ENCODE peak calls at places on chromosomes 3 and 15, in five cellular contexts. G is trophoblast cell, N is H9, F is H1, P is mesenchymal stem cell. E is an unnamed sample.

GRCh38 chr15:68503791-68504720 is 72.1 kb upstream of the ITGA11 start:
- DNase-seq in F (peak; percentile 41), N (peak; percentile 25), P (peak; percentile 29), G (no peak), E (no peak)

GRCh38 chr3:161545823-161546222 is 49.2 kb downstream of the OTOL1 start:
- DNase-seq in G (no peak), P (no peak), F (no peak), N (no peak), E (no peak)

GRCh38 chr15:48040166-48040817 is 80.5 kb upstream of the SLC24A5 start:
- DNase-seq in F (no peak), N (no peak), P (peak; percentile 61), G (peak; percentile 34), E (no peak)

GRCh38 chr3:112358311-112358780 is 25.4 kb downstream of the CD200 start:
- DNase-seq in N (no peak), P (no peak), F (no peak), G (peak; percentile 46), E (no peak)

GRCh38 chr3:50230833-50231125 is 5.2 kb upstream of the GNAI2 start:
- DNase-seq in P (no peak), N (no peak), F (no peak), G (no peak), E (no peak)

GRCh38 chr3:38348903-38349302 is 2.3 kb downstream of the XYLB start:
- DNase-seq in N (no peak), G (peak; percentile 25), F (peak; percentile 2), P (peak; percentile 46), E (no peak)

GRCh38 chr15:61794881-61795280 is 265.4 kb downstream of the VPS13C start:
- DNase-seq in F (no peak), P (no peak), G (no peak), N (no peak), E (no peak)

GRCh38 chr15:70632079-70632850 is 131.1 kb downstream of the UACA start:
- DNase-seq in N (no peak), F (no peak), P (no peak), G (no peak), E (no peak)

GRCh38 chr3:162096874-162097273 is 600.3 kb downstream of the OTOL1 start:
- DNase-seq in P (no peak), N (no peak), G (no peak), F (no peak), E (no peak)

GRCh38 chr3:125067225-125067624 is 11.4 kb upstream of the HEG1 start:
- DNase-seq in G (peak; percentile 92), F (no peak), N (peak; percentile 15), P (no peak), E (no peak)

GRCh38 chr3:31968927-31969418 is 12.1 kb downstream of the OSBPL10 start:
- DNase-seq in P (peak; percentile 90), G (peak; percentile 58), N (no peak), F (no peak), E (peak; percentile 30)

GRCh38 chr3:122564155-122564912 is at the start of the genes DTX3L and PARP9:
- DNase-seq in N (peak; percentile 69), F (peak; percentile 79), P (peak; percentile 88), G (peak; percentile 84), E (peak; percentile 37)

GRCh38 chr3:195012100-195012499 is 258.9 kb downstream of the XXYLT1 start:
- DNase-seq in G (peak; percentile 57), P (no peak), N (no peak), F (no peak), E (no peak)

GRCh38 chr15:67548862-67549651 is 6.6 kb downstream of the MAP2K5 start:
- DNase-seq in N (peak; percentile 81), G (no peak), P (peak; percentile 24), F (peak; percentile 72), E (peak; percentile 63)

GRCh38 chr3:21672303-21672702 is 78.7 kb downstream of the ZNF385D start:
- DNase-seq in G (no peak), P (peak; percentile 58), N (no peak), F (no peak), E (no peak)

GRCh38 chr15:28273468-28273867 is 48.5 kb downstream of the HERC2 start:
- DNase-seq in G (no peak), P (peak; percentile 45), F (no peak), N (peak; percentile 44), E (peak; percentile 9)

GRCh38 chr15:76898102-76898501 is 7.0 kb downstream of the SCAPER start:
- DNase-seq in G (peak; percentile 96), F (no peak), N (no peak), P (no peak), E (no peak)

GRCh38 chr3:172341482-172342059 is 106.7 kb downstream of the GHSR start:
- DNase-seq in G (peak; percentile 92), F (no peak), P (peak; percentile 74), N (no peak), E (peak; percentile 29)

GRCh38 chr15:28944286-28944685 is 58.5 kb downstream of the APBA2 start:
- DNase-seq in N (peak; percentile 3), G (no peak), F (no peak), P (no peak), E (no peak)

GRCh38 chr15:88890495-88890894 is 4.8 kb downstream of the HAPLN3 start:
- DNase-seq in F (no peak), N (no peak), G (no peak), P (no peak), E (no peak)

GRCh38 chr15:57667171-57667924 is 39.2 kb upstream of the POLR2M start:
- DNase-seq in N (no peak), P (peak; percentile 70), F (no peak), G (peak; percentile 78), E (no peak)

GRCh38 chr3:71602256-71602655 is 18.7 kb upstream of the FOXP1 start:
- DNase-seq in P (no peak), G (no peak), F (no peak), N (no peak), E (no peak)

GRCh38 chr15:34336947-34337556 is 529 bp downstream of the SLC12A6 start:
- DNase-seq in P (no peak), G (no peak), N (no peak), F (no peak), E (no peak)

GRCh38 chr3:61841111-61841845 is 279.9 kb downstream of the PTPRG start:
- DNase-seq in P (peak; percentile 6), G (no peak), F (no peak), N (no peak), E (no peak)

GRCh38 chr15:79115461-79115860 is 24.9 kb upstream of the RASGRF1 start:
- DNase-seq in P (no peak), G (no peak), F (no peak), N (peak; percentile 6), E (no peak)

GRCh38 chr3:108118038-108118727 is 27.4 kb upstream of the CD47 start:
- DNase-seq in P (no peak), F (no peak), G (no peak), N (no peak), E (no peak)

GRCh38 chr15:65097651-65098263 is 17.2 kb downstream of the UBAP1L start:
- DNase-seq in F (no peak), P (no peak), N (no peak), G (no peak), E (no peak)

GRCh38 chr3:76245073-76245472 is 459.7 kb upstream of the ZNF717 start:
- DNase-seq in P (no peak), F (no peak), G (no peak), N (no peak), E (no peak)

GRCh38 chr3:192888121-192888520 is 29.5 kb downstream of the MB21D2 start:
- DNase-seq in G (no peak), N (no peak), P (no peak), F (no peak), E (no peak)
- H4K91ac ChIP-seq in G (peak overlapping the region; percentile 81), N (no peak overlapping the region), P (no peak overlapping the region), F (no peak overlapping the region), E (no peak overlapping the region)

DNA sequence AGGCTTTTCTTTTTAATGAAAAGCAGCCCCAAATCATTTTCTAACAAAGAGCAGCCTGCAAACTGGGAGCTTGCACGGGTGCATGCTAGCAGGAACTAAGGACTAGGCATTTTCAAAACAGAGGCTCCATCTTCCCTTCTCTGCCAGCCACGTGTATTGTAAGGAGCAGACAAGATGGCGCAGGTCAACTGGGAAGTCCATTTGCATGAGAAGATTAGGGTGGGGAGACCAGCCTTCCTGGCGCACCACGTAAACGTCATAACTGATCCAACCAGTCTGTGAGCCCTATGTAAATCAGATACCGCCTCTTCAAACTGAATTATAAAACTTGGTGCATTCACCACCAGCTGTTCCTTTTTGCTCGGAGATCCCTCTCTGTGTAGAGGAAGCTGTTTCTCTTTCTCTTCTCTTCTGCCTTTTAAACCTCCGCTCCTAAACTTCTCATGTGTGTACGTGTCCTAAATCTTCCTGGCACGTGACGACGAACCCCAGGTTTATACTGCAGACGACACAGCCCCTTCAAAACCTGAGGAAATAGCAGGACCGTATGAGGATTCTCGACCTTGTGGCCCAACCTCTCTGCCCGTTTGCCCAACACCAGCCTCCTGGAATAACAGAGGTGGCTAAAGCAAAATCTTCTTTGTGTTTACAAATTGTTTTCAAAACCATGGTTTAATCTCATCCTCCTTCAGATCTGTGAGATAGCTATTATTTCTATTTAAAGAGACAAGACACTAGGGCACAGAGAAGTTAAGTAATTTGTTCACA is 26.4 kb upstream of the SLC30A4 start:
- DNase-seq in P (no peak), N (peak; percentile 39), G (peak; percentile 46), F (no peak), E (no peak)
- H2BK12ac ChIP-seq in P (no peak overlapping the region), N (no peak overlapping the region), G (no peak overlapping the region), F (no peak overlapping the region), E (no peak overlapping the region)

DNA sequence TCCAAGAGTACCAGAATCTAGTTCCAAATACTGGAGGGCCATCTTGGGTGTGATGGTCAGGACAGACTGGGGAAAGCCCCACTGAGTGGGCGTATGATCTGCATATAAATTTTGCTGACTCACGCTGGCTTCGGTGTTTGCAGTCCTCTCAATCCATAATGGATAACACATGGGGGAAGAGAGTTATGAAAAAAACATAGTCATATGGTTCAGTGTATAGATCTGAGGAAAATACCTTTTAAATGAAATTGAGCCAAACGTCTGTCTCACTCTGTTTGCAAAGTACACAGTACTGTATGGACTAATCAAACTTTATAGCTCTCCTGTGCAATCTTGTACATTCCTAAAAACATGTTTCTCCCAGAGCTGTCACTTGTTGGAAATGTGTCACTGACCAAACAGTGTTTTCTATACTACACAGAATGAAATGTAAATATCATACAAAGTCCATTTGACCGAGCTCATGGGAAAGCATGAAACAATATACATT is 125.3 kb upstream of the THBS1 start:
- DNase-seq in G (no peak), N (no peak), P (peak; percentile 41), F (no peak), E (no peak)
- H4K91ac ChIP-seq in G (no peak overlapping the region), N (no peak overlapping the region), P (no peak overlapping the region), F (no peak overlapping the region), E (no peak overlapping the region)

DNA sequence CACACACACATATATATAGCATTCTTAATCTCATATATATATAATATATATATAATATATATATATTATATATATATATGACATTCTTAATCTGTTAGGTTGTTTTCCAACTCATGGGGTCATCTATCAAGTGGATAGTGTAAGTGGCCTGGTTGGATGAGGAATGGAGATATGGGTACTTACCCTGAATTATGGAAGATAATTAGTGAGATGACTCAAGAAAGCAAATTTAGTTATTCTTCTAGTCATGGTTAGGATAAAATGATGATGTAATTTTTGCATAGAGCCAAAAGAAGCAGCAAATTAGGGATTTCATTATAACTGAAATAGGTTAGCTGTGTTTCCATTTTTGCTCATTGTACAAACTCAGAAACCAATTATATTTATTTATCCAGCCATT is 448.2 kb downstream of the LPP start:
- DNase-seq in F (no peak), P (no peak), N (no peak), G (no peak), E (no peak)
- H2BK12ac ChIP-seq in F (no peak overlapping the region), P (no peak overlapping the region), N (no peak overlapping the region), G (no peak overlapping the region), E (no peak overlapping the region)

E was measured in neuronal stem cell.